ENCODE peak calls at places on chromosomes 1 and 21, in six cellular contexts. F is aorta, O is IMR-90, C is Panc1, I is heart right ventricle, G is fibroblast of lung. M is an unnamed sample.

GRCh38 chr1:217315346-217315745 is 315.5 kb downstream of the GPATCH2 start:
- DNase-seq in F (no peak), O (peak), C (no peak), I (no peak), G (peak), M (no peak)

GRCh38 chr1:218524986-218525385 is 179.8 kb downstream of the TGFB2 start:
- DNase-seq in F (no peak), O (no peak), C (no peak), I (no peak), G (no peak), M (no peak)

GRCh38 chr1:236795757-236796719 is 946 bp downstream of the MTR start:
- DNase-seq in F (no peak), O (peak), C (no peak), I (no peak), G (peak), M (no peak)

GRCh38 chr1:208534604-208534907 is 290.4 kb upstream of the PLXNA2 start:
- DNase-seq in F (no peak), O (no peak), C (no peak), I (no peak), G (no peak), M (no peak)

GRCh38 chr1:167076136-167076710 is 14.0 kb downstream of the GPA33 start:
- DNase-seq in F (no peak), O (no peak), C (no peak), I (no peak), G (no peak), M (no peak)

GRCh38 chr1:18999287-18999852 is 42.9 kb upstream of the IFFO2 start:
- DNase-seq in F (no peak), O (peak), C (no peak), I (no peak), G (peak), M (no peak)

GRCh38 chr1:238061967-238062613 is 171.4 kb upstream of the ZP4 start:
- DNase-seq in F (no peak), O (peak), C (no peak), I (no peak), G (peak), M (no peak)

GRCh38 chr1:197083474-197083873 is 16.4 kb upstream of the F13B start:
- DNase-seq in F (no peak), O (no peak), C (no peak), I (no peak), G (peak), M (no peak)

GRCh38 chr1:168762473-168762872 is 33.5 kb upstream of the DPT start:
- DNase-seq in F (no peak), O (no peak), C (no peak), I (no peak), G (no peak), M (no peak)

GRCh38 chr1:30700528-30701265 is 22.7 kb downstream of the MATN1 start:
- DNase-seq in F (peak), O (peak), C (no peak), I (no peak), G (peak), M (peak)

GRCh38 chr1:198929961-198930599 is 291.2 kb downstream of the PTPRC start:
- DNase-seq in F (no peak), O (peak), C (no peak), I (no peak), G (peak), M (no peak)

GRCh38 chr1:185559684-185560310 is 174.4 kb upstream of the HMCN1 start:
- DNase-seq in F (peak), O (peak), C (no peak), I (no peak), G (peak), M (peak)

GRCh38 chr1:213688655-213689054 is 299.1 kb upstream of the PROX1 start:
- DNase-seq in F (no peak), O (no peak), C (no peak), I (no peak), G (no peak), M (no peak)

GRCh38 chr21:35940074-35940927 is 120.0 kb downstream of the SETD4 start:
- DNase-seq in F (peak), O (peak), C (peak), I (no peak), G (peak), M (no peak)

GRCh38 chr21:42674351-42674940 is 21.0 kb downstream of the PDE9A start:
- DNase-seq in F (no peak), O (no peak), C (no peak), I (peak), G (no peak), M (no peak)

GRCh38 chr1:8871965-8872399 is 6.5 kb downstream of the ENO1 start:
- DNase-seq in F (no peak), O (peak), C (no peak), I (no peak), G (peak), M (no peak)

GRCh38 chr1:95118019-95118499 is 904 bp downstream of the TLCD4 start:
- DNase-seq in F (no peak), O (no peak), C (no peak), I (no peak), G (peak), M (no peak)

GRCh38 chr1:24416666-24417391 is 1.2 kb downstream of the NIPAL3 start:
- DNase-seq in F (no peak), O (peak), C (peak), I (no peak), G (peak), M (no peak)

DNA sequence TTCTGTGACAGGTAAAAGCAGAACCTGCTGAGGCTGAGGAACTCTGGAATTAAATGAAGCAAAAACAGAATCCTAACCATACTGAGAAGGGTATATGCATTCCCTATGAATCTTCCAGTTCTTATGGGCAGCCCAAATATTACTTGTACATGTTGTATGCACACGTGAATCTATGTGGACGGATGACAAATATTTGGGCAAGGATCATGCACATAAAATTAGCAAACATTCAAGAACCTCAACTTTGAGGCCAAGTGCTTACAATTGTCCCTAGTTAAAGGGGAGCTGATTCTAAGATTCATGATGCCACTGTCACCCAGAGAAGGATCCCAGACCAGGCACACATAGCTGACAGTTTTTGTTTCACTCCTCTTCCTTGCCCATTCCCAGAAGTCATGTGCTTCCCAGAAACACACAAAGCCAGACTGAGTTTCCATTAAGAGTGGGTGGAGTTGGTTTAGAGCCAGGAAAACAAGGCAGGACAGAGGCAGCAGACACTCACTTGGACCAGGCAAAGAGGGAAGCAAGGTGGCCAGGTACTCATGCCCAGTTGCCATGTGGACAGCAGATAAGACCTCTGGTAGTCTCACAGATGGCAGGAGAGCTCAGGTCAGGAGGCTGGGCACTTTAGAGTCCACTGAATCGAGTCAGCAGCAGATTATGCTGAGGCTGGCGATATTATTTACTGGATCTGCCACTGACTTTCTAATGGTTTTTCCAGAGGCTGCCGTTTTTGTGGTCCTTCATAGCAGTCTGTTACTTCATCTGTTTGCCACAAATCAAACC is 25.5 kb downstream of the AK2 start:
- DNase-seq in F (no peak), O (peak), C (no peak), I (no peak), G (peak), M (no peak)
- H3K27ac ChIP-seq in F (peak), O (peak), C (no peak), I (peak), G (no peak), M (peak)

GRCh38 chr1:51653127-51653526 is 36.2 kb downstream of the OSBPL9 start:
- DNase-seq in F (no peak), O (no peak), C (no peak), I (no peak), G (no peak), M (no peak)
- H3K27ac ChIP-seq in F (no peak), O (no peak), C (no peak), I (no peak), G (no peak), M (no peak)

DNA sequence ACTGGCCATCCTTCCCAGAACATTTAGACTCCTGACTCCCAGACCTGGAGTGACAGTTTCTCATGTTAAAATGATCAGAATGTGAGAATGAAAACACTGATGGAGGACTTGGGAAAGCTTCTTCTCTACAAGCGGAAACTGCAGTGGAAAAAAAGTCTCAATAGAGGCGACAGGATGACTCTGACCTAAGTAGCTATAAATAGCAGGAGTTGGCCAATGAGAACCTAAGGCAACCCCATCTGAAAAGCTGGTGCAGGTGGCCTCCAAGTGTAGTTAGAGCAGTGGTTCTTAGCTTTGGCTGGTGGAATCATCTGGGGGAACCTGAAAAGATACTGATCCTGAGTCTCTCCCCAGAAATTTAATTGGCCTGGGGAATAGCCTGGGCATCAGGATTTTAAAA is 44.2 kb upstream of the EXOSC10 start:
- DNase-seq in F (no peak), O (no peak), C (no peak), I (no peak), G (no peak), M (no peak)
- H3K27ac ChIP-seq in F (peak), O (no peak), C (no peak), I (peak), G (no peak), M (no peak)

DNA sequence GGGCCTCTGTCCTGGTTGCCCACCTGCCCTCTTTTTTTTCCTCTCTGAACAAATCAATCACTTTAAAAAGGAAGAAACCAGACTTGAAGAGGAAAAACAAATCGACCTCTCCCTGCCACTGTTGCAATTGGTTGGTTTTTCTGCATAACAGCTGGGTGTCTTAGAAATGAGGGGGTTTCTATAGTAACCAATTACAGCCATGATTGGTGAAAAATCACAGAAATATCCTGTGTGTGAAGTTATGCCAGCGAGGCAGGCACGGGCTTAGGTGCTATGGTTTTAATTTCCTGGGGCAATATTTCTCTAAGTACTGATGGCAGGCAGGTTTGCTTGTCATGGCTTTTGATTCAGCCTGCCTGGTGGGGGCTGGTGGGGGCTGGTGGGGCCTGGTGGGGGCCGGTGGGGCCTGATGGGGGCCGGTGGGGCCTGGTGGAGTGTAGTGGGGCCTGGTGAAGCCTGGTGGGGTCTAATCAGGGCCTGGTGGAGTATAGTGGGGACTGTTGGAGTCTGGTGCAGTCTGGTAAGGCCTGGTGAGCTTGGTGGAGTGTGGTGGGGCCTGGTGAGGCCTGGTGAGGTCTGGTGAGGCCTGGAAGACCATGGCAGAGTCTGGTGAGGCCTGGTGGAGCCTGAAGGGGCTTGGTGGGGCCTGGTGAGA is 54.6 kb downstream of the AJAP1 start:
- DNase-seq in F (no peak), O (no peak), C (no peak), I (no peak), G (no peak), M (no peak)
- H3K27ac ChIP-seq in F (no peak), O (no peak), C (no peak), I (no peak), G (no peak), M (peak)

DNA sequence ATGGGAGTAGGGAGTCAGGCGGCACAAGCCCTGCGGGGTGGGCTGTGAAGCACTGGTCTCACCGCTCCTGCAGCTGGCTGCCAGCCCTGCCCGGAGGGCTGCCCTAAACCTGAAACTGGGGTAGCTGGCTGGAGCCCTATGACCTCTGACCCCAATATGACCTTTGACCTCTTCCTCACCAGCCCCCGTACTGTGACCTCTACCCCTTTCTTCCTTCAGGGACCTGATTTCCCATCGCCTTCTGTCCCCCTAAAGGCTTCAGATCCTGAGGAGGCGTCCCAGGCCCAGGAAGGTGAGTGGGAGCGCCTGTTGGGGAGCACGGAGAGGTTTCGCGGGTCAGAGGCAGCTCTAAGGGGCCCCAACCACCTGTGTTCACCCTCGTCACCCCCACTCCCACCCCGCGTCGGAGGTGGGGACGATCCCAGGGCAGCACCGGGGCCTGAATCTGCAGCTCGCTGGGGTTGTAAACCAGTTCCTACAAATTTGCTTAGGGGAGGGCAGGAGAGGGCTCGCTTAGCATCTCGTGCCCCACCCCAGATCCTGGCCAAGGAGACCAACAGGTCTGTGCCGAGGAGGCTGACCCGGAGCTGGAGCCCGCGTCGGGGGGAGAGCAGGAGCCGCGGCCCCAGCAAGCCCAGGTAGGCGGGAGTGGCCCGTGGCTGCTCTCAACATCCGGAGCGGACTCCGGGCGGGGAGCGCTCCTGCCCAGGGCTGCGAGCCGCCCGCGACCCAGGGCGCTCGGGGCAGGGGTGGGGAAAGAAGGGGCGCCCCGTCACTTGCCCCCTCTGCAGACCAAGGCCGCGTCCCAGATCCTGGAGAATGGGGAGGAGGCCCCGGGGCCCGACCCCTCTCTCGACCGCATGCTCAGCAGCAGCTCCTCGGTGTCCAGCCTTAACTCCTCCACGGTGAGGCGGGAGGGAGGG is 7.3 kb downstream of the SYTL1 start:
- DNase-seq in F (no peak), O (no peak), C (no peak), I (no peak), G (peak), M (no peak)
- H3K27ac ChIP-seq in F (no peak), O (no peak), C (peak), I (no peak), G (no peak), M (no peak)

GRCh38 chr1:232597721-232598120 is 32.2 kb downstream of the SIPA1L2 start:
- DNase-seq in F (no peak), O (no peak), C (no peak), I (no peak), G (no peak), M (no peak)

GRCh38 chr1:232596666-232597303 is 33.1 kb downstream of the SIPA1L2 start:
- DNase-seq in F (no peak), O (no peak), C (no peak), I (no peak), G (no peak), M (no peak)

GRCh38 chr1:232598837-232599177 is 31.1 kb downstream of the SIPA1L2 start:
- DNase-seq in F (no peak), O (no peak), C (no peak), I (no peak), G (no peak), M (no peak)

GRCh38 chr1:232599178-232600041 is 30.5 kb downstream of the SIPA1L2 start:
- DNase-seq in F (no peak), O (peak), C (no peak), I (no peak), G (no peak), M (no peak)

GRCh38 chr1:232598133-232598532 is 31.8 kb downstream of the SIPA1L2 start:
- DNase-seq in F (no peak), O (no peak), C (no peak), I (no peak), G (no peak), M (no peak)
- H3K27ac ChIP-seq in F (no peak), O (no peak), C (no peak), I (peak), G (no peak), M (no peak)

DNA sequence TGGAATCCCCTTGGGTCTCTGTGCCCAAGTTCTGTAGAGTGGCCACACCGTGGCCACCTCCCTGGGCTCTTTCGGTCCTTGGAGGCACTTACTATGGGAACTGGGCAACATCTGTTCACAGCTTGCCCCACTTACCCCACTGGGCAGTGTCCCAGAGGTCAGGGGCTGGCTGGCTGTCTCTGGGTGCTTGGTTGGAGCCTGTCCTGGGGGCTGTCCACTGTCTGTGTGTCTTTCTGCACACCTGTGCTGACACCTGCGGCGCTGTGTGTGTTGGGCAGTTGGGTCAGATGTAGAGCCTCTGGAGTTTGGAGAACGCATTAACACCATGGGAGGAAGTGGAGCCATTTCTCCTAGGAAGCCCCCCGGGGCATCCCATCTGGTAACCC is 1.3 kb upstream of the TMEM54 start:
- DNase-seq in F (peak), O (no peak), C (no peak), I (no peak), G (no peak), M (no peak)
- H3K27ac ChIP-seq in F (no peak), O (no peak), C (no peak), I (no peak), G (no peak), M (no peak)

GRCh38 chr1:53015508-53015860 is 46.5 kb upstream of the PODN start:
- DNase-seq in F (no peak), O (no peak), C (no peak), I (no peak), G (no peak), M (no peak)
- H3K27ac ChIP-seq in F (no peak), O (peak), C (peak), I (peak), G (peak), M (no peak)

DNA sequence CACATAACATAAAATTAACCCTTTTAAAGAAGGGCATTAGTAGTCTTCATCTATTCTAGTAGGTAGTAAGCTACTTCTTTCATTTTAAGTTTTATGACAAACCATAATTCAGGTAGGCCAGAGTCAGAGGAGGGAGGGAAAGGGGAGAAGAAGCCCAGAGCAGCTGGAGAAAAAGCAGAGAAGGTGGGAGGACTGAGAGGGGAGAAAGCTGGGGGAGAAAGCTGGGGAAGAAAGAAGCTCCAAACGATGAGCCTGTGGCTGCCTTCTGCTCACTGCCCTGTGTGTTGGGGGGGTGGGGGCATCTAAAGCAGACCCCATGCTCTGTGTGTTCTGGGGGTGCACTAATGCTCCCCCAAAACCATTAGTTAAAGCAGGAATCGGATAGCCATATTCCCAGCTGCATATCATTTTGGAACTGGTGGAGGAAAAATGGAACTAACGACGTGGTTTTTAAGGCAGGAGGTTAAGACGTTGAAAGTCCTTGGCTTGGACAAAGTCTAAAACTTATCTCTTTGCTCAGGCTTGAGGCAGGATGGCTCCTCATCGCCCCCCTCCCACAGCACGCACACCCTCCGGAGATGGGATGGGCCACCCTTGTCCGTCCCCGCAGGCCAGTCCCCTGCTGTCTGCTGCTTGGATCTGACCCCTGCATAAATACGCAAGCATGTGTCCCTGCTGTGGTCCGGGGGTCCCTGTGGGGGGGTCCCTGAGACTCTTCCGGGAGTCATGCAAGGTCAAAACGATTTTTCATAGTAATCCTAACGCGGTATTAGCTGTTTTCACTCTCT is 184.2 kb downstream of the DYRK1A start:
- DNase-seq in F (no peak), O (no peak), C (no peak), I (no peak), G (no peak), M (no peak)
- H3K27ac ChIP-seq in F (no peak), O (no peak), C (peak), I (peak), G (no peak), M (no peak)

GRCh38 chr1:116664366-116664983 is 3.1 kb downstream of the IGSF3 start:
- DNase-seq in F (no peak), O (no peak), C (no peak), I (no peak), G (no peak), M (no peak)
- H3K27ac ChIP-seq in F (no peak), O (no peak), C (no peak), I (no peak), G (no peak), M (no peak)